ENCODE peak calls at places on chromosomes 7 and 10, in seven cellular contexts. H is cardiac muscle cell; K is prostate gland; E is CD8-positive, alpha-beta memory T cell; N is GM23248; M is naive thymus-derived CD4-positive, alpha-beta T cell; B is heart right ventricle. U is an unnamed sample. For H3K9me3 and H3K4me1, the result is how much of the 10 kb centered on the place peaks cover.

GRCh38 chr10:89032141-89032814 is 41.7 kb downstream of the FAS start:
- DNase-seq in E (no peak), M (no peak), N (peak), H (peak), K (peak), B (no peak), U (no peak)

GRCh38 chr10:114471906-114472873 is 67.9 kb upstream of the AFAP1L2 start:
- DNase-seq in H (no peak), M (no peak), E (no peak), N (no peak), K (peak), B (no peak), U (peak)

GRCh38 chr10:51397695-51398094 is 301.7 kb downstream of the CSTF2T start:
- DNase-seq in B (peak), M (no peak), K (peak), N (peak), H (peak), E (no peak), U (peak)

GRCh38 chr7:18221377-18222290 is 194.0 kb upstream of the PRPS1L1 start:
- DNase-seq in H (peak), E (no peak), K (no peak), B (no peak), M (no peak), N (peak), U (no peak)

GRCh38 chr7:5423844-5424688 is 432 bp upstream of the TNRC18 start:
- DNase-seq in M (peak), H (peak), K (peak), B (peak), E (peak), N (peak), U (peak)

GRCh38 chr10:80163741-80164341 is 31.3 kb downstream of the PLAC9 start:
- DNase-seq in B (no peak), E (no peak), K (no peak), N (peak), H (peak), M (no peak), U (peak)

GRCh38 chr7:112125250-112125649 is 80.9 kb downstream of the DOCK4 start:
- DNase-seq in H (no peak), N (no peak), M (no peak), E (no peak), K (no peak), B (no peak), U (no peak)

GRCh38 chr7:55550010-55550409 is 22.3 kb downstream of the VOPP1 start:
- DNase-seq in B (no peak), N (no peak), M (no peak), E (no peak), H (no peak), K (peak), U (peak)

GRCh38 chr7:2193120-2193519 is 39.6 kb downstream of the MAD1L1 start:
- DNase-seq in M (no peak), N (no peak), E (no peak), B (no peak), H (no peak), K (no peak), U (no peak)

GRCh38 chr10:125284875-125285597 is 124.7 kb upstream of the CTBP2 start:
- DNase-seq in B (no peak), N (peak), M (no peak), E (no peak), H (no peak), K (no peak), U (no peak)

GRCh38 chr10:129483427-129484010 is 16.5 kb downstream of the MGMT start:
- DNase-seq in K (no peak), M (no peak), H (no peak), E (no peak), N (peak), B (no peak), U (no peak)

GRCh38 chr7:55467047-55467593 is 102.0 kb downstream of the LANCL2 start:
- DNase-seq in E (no peak), B (no peak), H (no peak), K (no peak), M (no peak), N (no peak), U (no peak)

GRCh38 chr7:14446829-14447228 is 455.7 kb downstream of the DGKB start:
- DNase-seq in M (no peak), H (no peak), B (no peak), K (no peak), N (no peak), E (peak), U (no peak)

GRCh38 chr10:29734980-29735627 is 100.3 kb upstream of the SVIL start:
- DNase-seq in M (peak), K (peak), B (peak), E (peak), H (peak), N (peak), U (peak)

GRCh38 chr10:23892296-23892695 is 316.6 kb upstream of the KIAA1217 start:
- DNase-seq in K (no peak), N (peak), E (no peak), B (no peak), M (no peak), H (no peak), U (no peak)

GRCh38 chr10:58957517-58957916 is 218.9 kb upstream of the PHYHIPL start:
- DNase-seq in B (no peak), H (no peak), E (no peak), M (no peak), N (no peak), K (no peak), U (no peak)

GRCh38 chr10:18658301-18658991 is 785 bp upstream of the ARL5B start:
- DNase-seq in N (peak), B (no peak), E (no peak), K (peak), H (peak), M (no peak), U (peak)

GRCh38 chr7:83469076-83469475 is 179.9 kb downstream of the SEMA3E start:
- DNase-seq in M (no peak), H (no peak), B (no peak), K (no peak), E (no peak), N (peak), U (no peak)

GRCh38 chr7:27185013-27185707 is at the start of gene HOXA11:
- DNase-seq in K (peak), H (no peak), B (no peak), E (no peak), M (no peak), N (peak), U (peak)

GRCh38 chr10:132452216-132452650 is 55.2 kb downstream of the PWWP2B start:
- DNase-seq in E (no peak), B (peak), H (no peak), M (peak), K (no peak), N (no peak), U (no peak)

GRCh38 chr10:1724921-1725320 is 12.4 kb downstream of the ADARB2 start:
- DNase-seq in M (no peak), B (no peak), N (no peak), E (no peak), H (no peak), K (no peak), U (no peak)

GRCh38 chr7:674454-675410 is 51.8 kb upstream of the DNAAF5 start:
- DNase-seq in N (no peak), K (no peak), M (no peak), H (peak), B (no peak), E (no peak), U (no peak)

GRCh38 chr7:30799976-30800661 is 28.9 kb downstream of the MINDY4 start:
- DNase-seq in N (peak), B (no peak), H (no peak), M (no peak), E (no peak), K (no peak), U (no peak)

GRCh38 chr10:64320448-64320847 is 799.2 kb downstream of the REEP3 start:
- DNase-seq in K (no peak), H (no peak), M (no peak), E (no peak), B (no peak), N (no peak), U (no peak)

GRCh38 chr10:53601260-53601875 is 828.8 kb upstream of the MBL2 start:
- DNase-seq in M (no peak), B (no peak), K (no peak), H (peak), E (no peak), N (peak), U (no peak)

GRCh38 chr10:104449402-104449801 is 95.8 kb downstream of the CFAP58 start:
- DNase-seq in M (no peak), E (no peak), N (peak), K (no peak), H (no peak), B (no peak), U (no peak)

GRCh38 chr10:7587865-7588188 is 78.9 kb downstream of the ITIH5 start:
- DNase-seq in K (no peak), E (no peak), H (no peak), B (no peak), M (no peak), N (no peak), U (no peak)
- H3K27ac ChIP-seq in K (no peak), E (no peak), H (no peak), B (no peak), M (no peak), N (no peak), U (no peak)

GRCh38 chr7:57211428-57212100 is 79.3 kb upstream of the ZNF479 start:
- DNase-seq in M (no peak), B (no peak), K (no peak), H (no peak), E (no peak), N (no peak), U (no peak)

GRCh38 chr7:57215423-57215822 is 83.2 kb upstream of the ZNF479 start:
- DNase-seq in K (no peak), N (no peak), H (no peak), M (no peak), B (no peak), E (no peak), U (no peak)

GRCh38 chr7:57218196-57218716 is 86.0 kb upstream of the ZNF479 start:
- DNase-seq in K (no peak), E (no peak), N (no peak), H (no peak), B (no peak), M (no peak), U (no peak)

GRCh38 chr7:57220746-57221145 is 88.5 kb upstream of the ZNF479 start:
- DNase-seq in B (no peak), N (no peak), M (no peak), E (no peak), H (no peak), K (no peak), U (no peak)

DNA sequence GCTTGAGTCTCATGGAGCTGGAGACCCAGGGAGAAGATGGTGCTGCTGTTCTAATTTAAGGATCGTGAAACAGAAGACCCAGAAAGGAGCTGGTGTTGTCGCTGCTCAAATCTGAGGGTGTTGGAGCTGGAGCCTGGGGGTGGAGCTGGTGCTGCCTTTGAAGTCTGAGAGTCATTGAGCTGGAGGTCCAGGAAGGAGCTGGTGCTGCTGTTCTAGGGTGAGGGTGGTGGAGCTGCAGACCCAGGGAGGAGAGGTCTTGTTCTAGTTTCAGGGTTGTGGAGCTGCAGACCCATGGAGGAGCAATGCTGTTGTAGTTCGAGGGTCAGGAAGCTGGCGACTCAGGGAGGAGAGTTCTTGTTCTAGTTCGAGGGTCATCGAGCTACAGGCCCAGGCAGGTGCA is 84.1 kb upstream of the ZNF479 start:
- DNase-seq in K (no peak), E (no peak), M (no peak), N (no peak), B (no peak), H (no peak), U (no peak)
- H3K9me3 ChIP-seq in K (under half), E (under half), M (under half), N (under half), B (under half), H (under half), U (under half)

GRCh38 chr10:95640891-95641315 is 15.6 kb downstream of the ALDH18A1 start:
- DNase-seq in B (no peak), N (no peak), H (no peak), K (no peak), M (no peak), E (no peak), U (no peak)

GRCh38 chr10:95646160-95646559 is 10.4 kb downstream of the ALDH18A1 start:
- DNase-seq in N (no peak), B (no peak), M (no peak), K (no peak), H (no peak), E (no peak), U (peak)

GRCh38 chr10:95650232-95650631 is 6.3 kb downstream of the ALDH18A1 start:
- DNase-seq in K (no peak), N (no peak), E (no peak), M (no peak), H (no peak), B (no peak), U (no peak)

GRCh38 chr10:95648138-95648537 is 8.4 kb downstream of the ALDH18A1 start:
- DNase-seq in M (no peak), N (no peak), H (no peak), K (no peak), B (no peak), E (no peak), U (no peak)

GRCh38 chr10:95644935-95645334 is 11.6 kb downstream of the ALDH18A1 start:
- DNase-seq in B (no peak), N (no peak), K (no peak), H (no peak), E (no peak), M (no peak), U (no peak)
- H3K4me1 ChIP-seq in B (under half), N (under half), K (under half), H (under half), E (under half), M (under half), U (under half)

GRCh38 chr10:11157292-11158052 is 139.8 kb downstream of the CELF2 start:
- DNase-seq in M (no peak), H (no peak), B (no peak), N (no peak), K (no peak), E (no peak), U (no peak)

GRCh38 chr10:11158080-11158479 is 140.4 kb downstream of the CELF2 start:
- DNase-seq in E (no peak), M (no peak), B (no peak), K (no peak), H (no peak), N (no peak), U (no peak)

GRCh38 chr10:11154809-11155208 is 137.1 kb downstream of the CELF2 start:
- DNase-seq in E (no peak), M (no peak), H (no peak), K (no peak), B (no peak), N (peak), U (no peak)

GRCh38 chr10:11154333-11154732 is 136.7 kb downstream of the CELF2 start:
- DNase-seq in H (no peak), B (no peak), E (no peak), K (no peak), M (no peak), N (no peak), U (no peak)

GRCh38 chr10:11156480-11156879 is 138.8 kb downstream of the CELF2 start:
- DNase-seq in N (no peak), B (no peak), M (no peak), E (peak), K (no peak), H (no peak), U (no peak)
- H3K27ac ChIP-seq in N (no peak), B (no peak), M (no peak), E (no peak), K (no peak), H (no peak), U (no peak)

GRCh38 chr7:81606078-81606863 is 163.6 kb downstream of the HGF start:
- DNase-seq in K (no peak), H (no peak), M (no peak), N (no peak), E (no peak), B (no peak), U (no peak)
- H3K9me3 ChIP-seq in K (under half), H (under half), M (under half), N (under half), E (under half), B (under half), U (under half)

DNA sequence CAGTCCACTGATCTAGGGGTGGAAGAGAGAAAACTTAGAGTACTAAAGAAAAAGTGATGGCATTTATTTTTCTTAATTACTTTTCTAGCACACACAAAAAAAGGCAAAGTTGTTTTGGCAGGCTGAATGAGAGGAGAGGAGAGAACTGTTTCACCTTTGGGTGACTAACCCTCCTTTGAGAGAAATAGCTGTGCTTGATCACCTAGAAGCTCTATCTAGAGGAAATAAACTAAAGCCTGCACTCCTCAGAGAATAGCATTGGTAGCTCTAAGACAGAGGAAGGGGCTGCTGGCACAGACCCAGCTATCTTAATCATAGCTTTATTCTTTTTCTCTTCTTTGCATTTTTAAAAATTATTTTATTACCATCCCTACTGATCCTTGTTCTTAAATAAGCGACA is 6.3 kb downstream of the TMEM243 start:
- DNase-seq in K (no peak), M (no peak), N (no peak), B (no peak), E (no peak), H (no peak), U (no peak)
- H3K4me1 ChIP-seq in K (under half), M (half or more), N (under half), B (under half), E (half or more), H (under half), U (under half)

DNA sequence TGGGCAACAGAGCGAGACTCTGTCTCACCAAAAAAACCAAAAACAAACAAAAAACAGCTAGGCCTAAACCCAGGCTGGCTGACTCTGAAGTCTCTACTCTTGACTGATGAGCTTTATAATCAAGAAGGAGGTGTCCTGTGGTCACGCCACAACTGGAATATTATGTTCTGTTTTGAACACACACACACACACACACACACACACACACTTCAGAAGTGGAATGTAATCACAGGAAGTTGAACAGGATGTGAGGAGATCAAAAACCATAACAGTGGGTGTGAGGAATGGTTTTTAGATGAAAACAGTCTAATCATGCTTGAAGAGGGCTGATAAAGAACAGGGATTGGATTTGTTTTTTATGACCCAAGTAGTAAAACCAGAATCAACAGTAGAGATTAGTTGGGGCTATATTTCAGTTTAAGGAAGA is 51.1 kb upstream of the IL6 start:
- DNase-seq in N (no peak), B (no peak), K (no peak), M (peak), H (peak), E (peak), U (no peak)
- H3K27ac ChIP-seq in N (no peak), B (no peak), K (no peak), M (no peak), H (no peak), E (no peak), U (no peak)

DNA sequence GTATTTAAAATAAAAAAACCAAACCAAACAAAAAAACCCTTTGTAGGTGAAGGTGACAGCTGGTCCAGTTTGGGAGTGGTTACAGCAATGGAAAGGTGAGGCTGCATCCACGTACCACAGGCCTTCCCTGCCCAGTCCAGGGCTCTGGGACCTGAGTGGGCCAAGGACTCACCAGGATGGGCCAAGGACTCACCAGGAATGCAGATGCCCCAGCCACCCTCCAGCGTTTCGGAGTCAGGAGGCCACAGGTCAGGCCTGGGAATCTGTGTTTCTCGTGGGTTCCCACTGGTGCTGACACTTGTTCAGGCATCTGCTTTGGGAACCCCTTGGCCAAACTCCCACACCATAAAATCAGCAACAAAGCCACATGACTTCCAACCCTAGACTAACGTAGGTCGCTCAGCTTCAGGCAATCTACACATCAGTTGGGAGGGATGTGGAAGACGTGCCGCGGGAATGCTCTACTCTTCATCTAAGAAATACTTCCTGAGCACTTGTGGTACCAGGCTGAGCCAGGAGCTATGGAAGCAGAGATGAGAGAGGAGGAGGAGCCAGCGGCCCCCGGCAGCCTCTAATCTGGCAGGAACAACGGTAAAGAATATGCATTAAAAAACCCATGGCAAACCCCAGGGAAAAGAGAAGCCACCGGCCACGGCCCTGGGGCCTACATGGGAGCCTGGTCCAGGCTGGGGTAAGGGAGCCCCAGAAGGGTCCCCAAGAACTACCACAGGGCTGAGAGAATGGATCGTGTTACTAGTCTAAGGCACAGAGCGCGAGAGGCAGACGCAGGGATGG is 473.4 kb downstream of the PTPRN2 start:
- DNase-seq in B (no peak), K (no peak), M (no peak), H (no peak), N (no peak), E (no peak), U (no peak)
- H3K9me3 ChIP-seq in B (under half), K (under half), M (under half), H (under half), N (under half), E (under half), U (under half)

GRCh38 chr10:117365612-117366011 is 9.6 kb downstream of the PDZD8 start:
- DNase-seq in E (no peak), H (no peak), M (no peak), N (no peak), B (no peak), K (no peak), U (no peak)
- H3K4me1 ChIP-seq in E (under half), H (under half), M (under half), N (half or more), B (under half), K (under half), U (under half)

DNA sequence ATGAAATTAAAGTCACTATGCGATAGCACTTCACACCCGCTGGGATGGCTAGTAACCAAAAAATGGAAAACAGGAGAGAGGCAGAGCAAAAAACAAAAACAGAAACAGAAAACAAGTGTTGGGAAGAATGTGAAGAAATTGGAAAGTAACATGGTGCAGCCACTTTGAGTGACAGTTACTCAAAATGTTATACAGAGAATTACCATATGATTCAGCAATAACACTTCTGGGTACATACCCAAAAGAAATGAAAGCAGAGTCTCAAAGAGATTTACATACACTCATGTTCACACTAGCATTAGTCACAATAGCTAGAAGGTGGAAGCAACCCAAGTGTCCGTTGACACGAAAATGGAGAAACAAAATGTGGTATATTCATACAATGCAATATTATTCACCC is 88.6 kb upstream of the KCNIP2 start:
- DNase-seq in E (no peak), H (no peak), K (no peak), M (no peak), B (no peak), N (no peak), U (no peak)
- H3K27ac ChIP-seq in E (no peak), H (no peak), K (no peak), M (no peak), B (no peak), N (no peak), U (no peak)